ENCODE peak calls at places on chromosome 5, in eight cellular contexts. M, R, O, K, X, W, I and Z are unnamed samples.

GRCh38 chr5:10201223-10201868 is 48.3 kb downstream of the ATPSCKMT start:
- DNase-seq in M (no peak), R (no peak), O (no peak), K (no peak), X (no peak), W (no peak), I (no peak), Z (peak)

GRCh38 chr5:157900644-157901043 is 41.7 kb upstream of the CLINT1 start:
- DNase-seq in M (no peak), R (no peak), O (no peak), K (no peak), X (no peak), W (no peak), I (no peak), Z (no peak)

GRCh38 chr5:177194278-177194677 is 60.7 kb downstream of the NSD1 start:
- DNase-seq in M (no peak), R (no peak), O (peak), K (no peak), X (peak), W (no peak), I (no peak), Z (no peak)

GRCh38 chr5:89037090-89037489 is 154.1 kb upstream of the MEF2C start:
- DNase-seq in M (no peak), R (no peak), O (peak), K (no peak), X (peak), W (no peak), I (no peak), Z (no peak)

GRCh38 chr5:59528226-59528862 is 365.2 kb downstream of the PDE4D start:
- DNase-seq in M (no peak), R (no peak), O (no peak), K (no peak), X (no peak), W (no peak), I (no peak), Z (no peak)

GRCh38 chr5:114360816-114361723 is 800 bp upstream of the KCNN2 start:
- DNase-seq in M (peak), R (peak), O (no peak), K (no peak), X (no peak), W (no peak), I (peak), Z (peak)

GRCh38 chr5:33969572-33970452 is 14.7 kb downstream of the SLC45A2 start:
- DNase-seq in M (peak), R (no peak), O (peak), K (no peak), X (peak), W (no peak), I (peak), Z (peak)

GRCh38 chr5:135989686-135990085 is 34.9 kb upstream of the LECT2 start:
- DNase-seq in M (no peak), R (no peak), O (no peak), K (no peak), X (no peak), W (no peak), I (no peak), Z (no peak)

GRCh38 chr5:23007226-23007625 is 154.1 kb upstream of the CDH12 start:
- DNase-seq in M (peak), R (peak), O (no peak), K (no peak), X (peak), W (no peak), I (no peak), Z (no peak)

GRCh38 chr5:175821790-175822211 is 49.6 kb upstream of the CPLX2 start:
- DNase-seq in M (no peak), R (no peak), O (no peak), K (no peak), X (no peak), W (no peak), I (no peak), Z (no peak)

GRCh38 chr5:75611324-75612210 is at the start of gene ANKDD1B:
- DNase-seq in M (peak), R (peak), O (peak), K (no peak), X (peak), W (peak), I (peak), Z (no peak)

GRCh38 chr5:51806677-51807076 is 423.4 kb downstream of the ISL1 start:
- DNase-seq in M (no peak), R (no peak), O (no peak), K (no peak), X (no peak), W (no peak), I (no peak), Z (no peak)

GRCh38 chr5:16568875-16569580 is 47.8 kb downstream of the RETREG1 start:
- DNase-seq in M (peak), R (no peak), O (no peak), K (no peak), X (peak), W (peak), I (peak), Z (no peak)

GRCh38 chr5:69000216-69000615 is 93.6 kb upstream of the SLC30A5 start:
- DNase-seq in M (no peak), R (no peak), O (no peak), K (no peak), X (no peak), W (no peak), I (no peak), Z (no peak)

DNA sequence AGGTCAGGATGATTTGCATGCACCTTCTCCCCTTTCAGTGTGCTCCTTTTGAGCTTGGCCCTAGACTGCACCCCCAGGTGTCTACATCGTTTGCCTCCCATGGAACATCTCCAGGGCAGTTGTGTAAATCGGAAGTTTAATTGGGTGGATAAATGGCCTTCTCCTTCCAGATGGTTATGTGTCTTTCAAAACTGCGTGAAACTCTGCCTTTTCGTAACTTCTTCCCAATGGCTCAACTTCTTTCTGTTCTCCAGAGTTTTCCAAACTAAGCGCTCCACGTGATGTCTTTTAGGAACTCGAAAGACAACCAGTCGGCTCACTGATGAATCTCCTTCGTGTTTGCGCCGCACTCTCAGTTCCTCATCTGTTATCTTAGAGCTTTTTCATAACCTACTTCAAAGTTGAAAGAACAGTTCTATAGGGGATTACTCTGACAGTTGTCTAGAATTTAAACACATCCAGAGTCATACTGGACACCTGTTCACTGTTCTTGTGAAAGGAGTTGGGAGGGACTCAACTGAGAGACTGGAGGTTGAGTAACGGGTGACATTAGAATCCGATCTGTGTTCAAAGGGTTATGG is 1.8 kb downstream of the ADAMTS19 start:
- DNase-seq in M (no peak), R (no peak), O (no peak), K (no peak), X (no peak), W (no peak), I (no peak), Z (no peak)
- H3K4me3 ChIP-seq in M (peak), R (no peak), O (peak), K (no peak), X (peak), W (peak), I (no peak), Z (no peak)

GRCh38 chr5:42951169-42951846 is 88.8 kb downstream of the ANXA2R start:
- DNase-seq in M (peak), R (peak), O (peak), K (no peak), X (no peak), W (no peak), I (peak), Z (no peak)
- H3K4me3 ChIP-seq in M (peak), R (peak), O (peak), K (peak), X (peak), W (peak), I (peak), Z (peak)

GRCh38 chr5:170632985-170633234 is 129.1 kb downstream of the KCNIP1 start:
- DNase-seq in M (peak), R (peak), O (no peak), K (peak), X (peak), W (peak), I (peak), Z (peak)
- H3K4me3 ChIP-seq in M (no peak), R (no peak), O (peak), K (no peak), X (no peak), W (peak), I (peak), Z (no peak)

GRCh38 chr5:140794594-140795258 is at the start of gene PCDHA2:
- DNase-seq in M (no peak), R (no peak), O (no peak), K (no peak), X (no peak), W (no peak), I (no peak), Z (no peak)
- H3K4me3 ChIP-seq in M (no peak), R (no peak), O (no peak), K (no peak), X (no peak), W (peak), I (no peak), Z (no peak)

DNA sequence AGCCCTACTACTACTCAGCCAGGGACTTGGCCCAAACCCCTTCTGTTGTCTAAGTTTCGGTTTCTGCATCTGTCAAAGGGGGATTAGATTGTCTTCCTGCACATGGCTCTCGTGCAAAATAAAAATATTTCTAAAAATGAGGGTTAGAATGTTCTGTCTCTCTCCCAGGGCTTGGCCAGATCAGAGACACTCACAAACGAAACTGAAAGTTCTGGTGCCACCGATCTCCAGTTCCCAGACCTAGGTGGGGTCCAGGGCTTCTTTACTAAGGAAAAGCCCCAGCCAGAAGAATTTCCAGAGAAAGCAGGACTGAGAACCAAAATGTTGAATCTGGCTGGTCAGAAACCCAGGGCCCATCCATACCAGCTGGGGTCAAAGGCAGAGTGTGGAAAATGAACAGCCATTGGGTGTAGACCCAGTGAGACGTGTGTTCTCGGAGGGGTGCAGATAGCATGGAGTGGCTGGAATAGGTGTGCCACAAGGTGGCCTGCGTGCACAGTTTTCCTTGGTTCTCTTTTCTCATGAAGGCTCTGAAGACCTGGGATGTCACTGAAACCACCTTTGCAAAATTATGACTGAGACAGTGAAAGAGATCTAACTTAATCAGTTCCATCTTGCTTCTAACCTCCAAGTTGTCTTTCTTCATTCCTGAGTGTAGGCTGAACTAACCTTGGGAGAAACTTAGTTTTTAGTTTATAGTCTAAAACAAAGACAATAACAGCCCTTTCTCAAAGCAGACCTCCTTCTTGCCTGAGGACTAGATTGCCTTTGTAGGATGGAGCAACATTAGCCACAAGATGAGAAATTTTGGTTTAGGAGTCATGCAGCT is 2.2 kb upstream of the SLC23A1 start:
- DNase-seq in M (peak), R (peak), O (no peak), K (no peak), X (peak), W (no peak), I (no peak), Z (peak)
- H3K4me3 ChIP-seq in M (peak), R (no peak), O (no peak), K (no peak), X (no peak), W (peak), I (no peak), Z (no peak)

GRCh38 chr5:147507480-147508126 is 2.3 kb downstream of the DPYSL3 start:
- DNase-seq in M (no peak), R (no peak), O (no peak), K (no peak), X (peak), W (peak), I (no peak), Z (no peak)
- H3K4me3 ChIP-seq in M (peak), R (no peak), O (peak), K (no peak), X (no peak), W (peak), I (peak), Z (no peak)